ENCODE peak calls at places on chromosomes 4 and X, in four cellular contexts. P, S, L and A are unnamed samples. For H3K4me1, the result is how much of the 10 kb centered on the place peaks cover.

GRCh38 chr4:103306870-103307345 is 108.8 kb upstream of the CENPE start:
- DNase-seq in P (peak), S (no peak), L (no peak), A (peak)

GRCh38 chrX:148416931-148417330 is 83.5 kb upstream of the AFF2 start:
- DNase-seq in L (no peak), S (no peak), P (no peak), A (no peak)

GRCh38 chrX:147180886-147181285 is 366.3 kb upstream of the CXorf51A start:
- DNase-seq in P (peak), L (no peak), S (no peak), A (peak)

GRCh38 chr4:106208481-106209460 is 107.2 kb downstream of the TBCK start:
- DNase-seq in P (no peak), L (no peak), S (no peak), A (no peak)

GRCh38 chr4:187432310-187432709 is 563.3 kb upstream of the ZFP42 start:
- DNase-seq in P (no peak), S (no peak), L (no peak), A (no peak)

GRCh38 chrX:19566359-19567141 is 51.2 kb upstream of the MAP3K15 start:
- DNase-seq in L (no peak), S (no peak), P (peak), A (no peak)

GRCh38 chr4:120139392-120139791 is 72.7 kb upstream of the MAD2L1 start:
- DNase-seq in S (no peak), P (no peak), L (no peak), A (no peak)

GRCh38 chr4:173334085-173334890 is at the start of gene HMGB2:
- DNase-seq in L (peak), S (peak), P (peak), A (peak)

GRCh38 chrX:8815460-8816065 is 14.4 kb upstream of the FAM9A start:
- DNase-seq in S (no peak), P (no peak), L (no peak), A (peak)

GRCh38 chrX:40031861-40032422 is 65.8 kb downstream of the BCOR start:
- DNase-seq in L (no peak), P (no peak), S (no peak), A (no peak)

GRCh38 chr4:180557348-180557747 is 1685.9 kb upstream of the TENM3 start:
- DNase-seq in S (no peak), P (no peak), L (no peak), A (no peak)

GRCh38 chr4:56937262-56937661 is 29.6 kb downstream of the REST start:
- DNase-seq in L (no peak), S (peak), P (no peak), A (no peak)

GRCh38 chrX:150763810-150764209 is 70.6 kb downstream of the MTMR1 start:
- DNase-seq in S (no peak), L (no peak), P (no peak), A (no peak)

GRCh38 chr4:7204656-7205387 is 12.5 kb downstream of the SORCS2 start:
- DNase-seq in P (no peak), L (no peak), S (no peak), A (no peak)
- H3K4me1 ChIP-seq in P (under half), L (under half), S (under half), A (under half)

GRCh38 chr4:10102193-10102980 is 14.2 kb downstream of the WDR1 start:
- DNase-seq in L (no peak), P (no peak), S (no peak), A (no peak)

GRCh38 chr4:10100734-10101216 is 15.8 kb downstream of the WDR1 start:
- DNase-seq in S (no peak), L (no peak), P (peak), A (no peak)

GRCh38 chr4:10102981-10103330 is 13.6 kb downstream of the WDR1 start:
- DNase-seq in L (no peak), P (no peak), S (no peak), A (no peak)

GRCh38 chr4:10099521-10100325 is 16.9 kb downstream of the WDR1 start:
- DNase-seq in P (no peak), S (no peak), L (no peak), A (no peak)

DNA sequence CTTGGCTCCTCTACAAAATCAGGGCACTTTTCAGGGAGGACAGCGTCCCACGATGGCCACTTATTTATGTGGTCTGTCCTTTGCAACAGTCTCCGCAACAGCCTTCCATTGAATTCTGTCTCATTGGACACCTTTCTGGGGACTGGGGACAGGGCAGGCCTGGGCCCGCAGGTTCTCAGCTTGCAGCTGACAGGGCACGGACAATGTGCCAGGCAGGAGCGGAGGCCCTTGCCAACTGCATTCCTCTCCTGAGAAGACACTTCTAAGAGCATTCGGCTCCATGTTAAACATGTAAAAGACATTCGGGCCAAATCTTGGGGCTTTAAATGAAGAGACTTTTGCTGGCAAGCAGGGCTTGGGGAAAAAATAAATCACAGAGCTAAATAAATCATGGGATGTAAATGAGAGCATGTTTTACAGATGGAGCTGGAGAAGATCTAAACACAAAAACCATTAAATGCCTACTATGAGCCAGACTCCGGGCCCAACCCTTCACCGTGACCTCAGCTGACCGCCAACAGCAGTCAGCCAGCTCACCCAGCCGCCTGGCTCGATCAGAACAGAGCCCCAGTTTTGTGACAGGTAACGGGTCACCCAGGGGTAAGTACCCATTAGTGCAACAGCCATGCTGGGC is 14.9 kb downstream of the WDR1 start:
- DNase-seq in S (no peak), L (no peak), P (no peak), A (no peak)
- H3K4me1 ChIP-seq in S (under half), L (half or more), P (half or more), A (under half)

GRCh38 chr4:156019238-156019637 is 65.6 kb upstream of the CTSO start:
- DNase-seq in L (no peak), S (no peak), P (no peak), A (no peak)
- H3K4me1 ChIP-seq in L (under half), S (under half), P (under half), A (under half)

GRCh38 chr4:76680934-76681333 is 217.0 kb downstream of the SOWAHB start:
- DNase-seq in L (no peak), S (no peak), P (no peak), A (no peak)
- H3K4me1 ChIP-seq in L (under half), S (under half), P (under half), A (under half)

DNA sequence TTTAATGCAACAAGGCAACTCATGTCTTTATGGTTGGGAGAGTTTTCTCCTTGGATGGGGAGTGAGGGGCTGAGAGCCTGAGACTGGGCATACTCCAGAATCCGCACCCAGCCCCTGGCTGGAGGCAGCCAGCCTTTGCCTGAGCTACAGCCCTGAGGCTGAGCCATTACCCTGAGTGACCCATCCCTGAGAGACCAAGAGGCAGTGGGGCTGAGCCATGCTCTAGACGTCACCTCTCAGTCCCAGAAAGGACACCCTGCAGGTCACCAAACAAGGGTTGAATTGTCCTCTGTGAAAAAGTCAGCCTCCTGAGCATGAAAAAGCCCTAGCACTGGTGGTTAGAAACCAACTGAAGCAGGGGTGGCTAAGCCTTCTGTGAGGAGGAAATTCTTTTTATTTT is 151.2 kb upstream of the GATB start:
- DNase-seq in L (no peak), P (no peak), S (no peak), A (no peak)
- H3K4me1 ChIP-seq in L (under half), P (under half), S (under half), A (under half)

GRCh38 chrX:1009771-1010170 is 202.7 kb downstream of the CRLF2 start:
- DNase-seq in L (no peak), S (no peak), P (no peak), A (no peak)
- H3K4me1 ChIP-seq in L (under half), S (under half), P (under half), A (under half)

GRCh38 chrX:118498755-118499154 is 3.1 kb downstream of the DOCK11 start:
- DNase-seq in P (no peak), S (no peak), L (no peak), A (no peak)

GRCh38 chrX:118497180-118497814 is 1.7 kb downstream of the DOCK11 start:
- DNase-seq in P (no peak), S (no peak), L (no peak), A (peak)

GRCh38 chrX:118499295-118499694 is 3.7 kb downstream of the DOCK11 start:
- DNase-seq in L (no peak), P (no peak), S (no peak), A (no peak)

GRCh38 chrX:118496763-118497079 is 1.1 kb downstream of the DOCK11 start:
- DNase-seq in P (no peak), S (no peak), L (no peak), A (no peak)

DNA sequence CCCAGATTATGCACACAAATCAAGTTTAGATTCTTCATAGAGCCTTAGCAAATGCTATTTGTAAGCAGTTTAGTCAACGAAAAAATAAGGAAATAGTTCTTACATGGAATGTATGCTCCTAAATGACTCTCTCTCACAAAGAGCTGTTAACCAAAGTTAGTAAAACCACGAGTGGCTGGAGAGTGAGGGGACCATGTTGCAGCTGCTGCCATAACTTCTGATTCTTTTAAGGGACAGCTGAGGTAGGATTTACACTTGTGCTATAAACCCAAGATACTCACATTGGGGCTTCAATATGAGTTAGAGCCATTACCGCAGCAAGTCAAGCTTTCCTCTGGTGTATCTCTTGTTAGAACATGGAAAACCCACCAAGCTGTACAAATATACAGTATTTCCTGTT is 2.7 kb downstream of the DOCK11 start:
- DNase-seq in S (no peak), P (no peak), L (no peak), A (no peak)
- H3K4me1 ChIP-seq in S (under half), P (under half), L (under half), A (under half)

DNA sequence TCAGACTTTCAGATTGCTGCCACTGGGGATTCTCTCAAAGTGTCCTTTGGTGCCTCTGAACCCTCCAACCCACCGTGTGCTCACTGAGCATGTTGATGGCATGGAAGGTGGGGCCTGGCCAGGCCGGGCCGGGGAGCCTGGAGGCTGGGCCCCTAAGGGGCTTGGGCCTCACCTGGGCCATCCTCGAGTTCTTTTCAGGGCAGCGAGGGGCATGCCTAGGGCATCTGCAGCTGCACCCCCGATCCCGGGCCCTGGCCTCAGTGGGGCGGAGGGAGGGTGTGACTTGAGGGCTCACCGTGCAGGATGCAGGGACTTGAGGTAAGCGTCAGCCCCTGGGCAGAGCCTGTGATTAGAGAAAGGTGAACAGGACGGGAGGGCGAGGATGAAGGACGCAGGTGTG is 1.6 kb upstream of the SH3TC1 start:
- DNase-seq in L (no peak), P (no peak), S (no peak), A (no peak)
- H3K4me1 ChIP-seq in L (half or more), P (under half), S (under half), A (under half)

GRCh38 chr4:37896206-37896605 is 5.3 kb downstream of the TBC1D1 start:
- DNase-seq in S (no peak), P (no peak), L (no peak), A (no peak)
- H3K4me1 ChIP-seq in S (under half), P (under half), L (under half), A (under half)

DNA sequence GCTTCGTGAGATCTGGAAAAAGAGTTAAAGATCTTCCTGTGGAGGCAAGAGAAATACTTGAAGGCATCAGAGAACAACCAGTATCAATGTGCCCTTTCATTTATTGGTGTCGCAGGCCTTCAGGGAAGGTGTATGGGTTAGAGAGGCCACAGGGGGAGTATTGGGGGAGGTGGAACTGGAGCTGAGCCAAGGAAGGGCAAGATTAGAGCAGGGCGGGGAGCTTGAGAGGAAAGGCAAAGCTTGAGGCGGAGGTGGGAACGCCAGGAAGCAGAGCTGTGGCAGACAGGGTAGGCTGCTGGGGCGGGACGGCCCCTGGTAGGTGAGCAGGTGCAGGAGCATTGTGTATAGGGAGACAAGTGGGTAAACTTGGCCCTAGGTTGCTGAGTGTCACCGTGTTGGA is 329.9 kb downstream of the ARHGAP10 start:
- DNase-seq in S (no peak), P (no peak), L (no peak), A (peak)
- H3K4me1 ChIP-seq in S (under half), P (under half), L (under half), A (under half)